ENCODE peak calls at places on chromosome 2, in four cellular contexts. One of them, this sample, is unnamed.

GRCh38 chr2:64516651-64517510 is 7.2 kb upstream of the AFTPH start:
- DNase-seq in fibroblast of lung: no peak
- DNase-seq in K562: no peak
- DNase-seq in fibroblast of pulmonary artery: peak
- DNase-seq in this sample: no peak

GRCh38 chr2:241853651-241854341 is 4.9 kb downstream of the PDCD1 start:
- DNase-seq in fibroblast of pulmonary artery: no peak
- DNase-seq in fibroblast of lung: peak
- DNase-seq in K562: no peak
- DNase-seq in this sample: no peak

GRCh38 chr2:149679286-149679685 is 91.7 kb upstream of the MMADHC start:
- DNase-seq in fibroblast of pulmonary artery: peak
- DNase-seq in K562: no peak
- DNase-seq in fibroblast of lung: peak
- DNase-seq in this sample: peak

GRCh38 chr2:94982661-94983060 is 42.8 kb upstream of the MAL start:
- DNase-seq in fibroblast of pulmonary artery: peak
- DNase-seq in fibroblast of lung: peak
- DNase-seq in K562: no peak
- DNase-seq in this sample: no peak

GRCh38 chr2:5368263-5368662 is 323.9 kb upstream of the SOX11 start:
- DNase-seq in K562: no peak
- DNase-seq in fibroblast of lung: no peak
- DNase-seq in fibroblast of pulmonary artery: no peak
- DNase-seq in this sample: no peak

GRCh38 chr2:75047907-75048625 is 89.6 kb downstream of the POLE4 start:
- DNase-seq in fibroblast of lung: peak
- DNase-seq in fibroblast of pulmonary artery: peak
- DNase-seq in K562: peak
- DNase-seq in this sample: peak

GRCh38 chr2:47904903-47905453 is 1.3 kb downstream of the FBXO11 start:
- DNase-seq in K562: peak
- DNase-seq in fibroblast of pulmonary artery: no peak
- DNase-seq in fibroblast of lung: peak
- DNase-seq in this sample: no peak

GRCh38 chr2:164430166-164430783 is 191.0 kb downstream of the GRB14 start:
- DNase-seq in fibroblast of lung: peak
- DNase-seq in fibroblast of pulmonary artery: peak
- DNase-seq in K562: no peak
- DNase-seq in this sample: peak

GRCh38 chr2:208399201-208399600 is 7.4 kb upstream of the PTH2R start:
- DNase-seq in fibroblast of pulmonary artery: no peak
- DNase-seq in K562: no peak
- DNase-seq in fibroblast of lung: no peak
- DNase-seq in this sample: no peak

GRCh38 chr2:148614024-148614331 is 30.6 kb upstream of the EPC2 start:
- DNase-seq in fibroblast of lung: no peak
- DNase-seq in fibroblast of pulmonary artery: no peak
- DNase-seq in K562: no peak
- DNase-seq in this sample: no peak

GRCh38 chr2:140542627-140543026 is 1588.2 kb downstream of the LRP1B start:
- DNase-seq in K562: no peak
- DNase-seq in fibroblast of lung: no peak
- DNase-seq in fibroblast of pulmonary artery: no peak
- DNase-seq in this sample: no peak

GRCh38 chr2:86352932-86353345 is 15.5 kb upstream of the REEP1 start:
- DNase-seq in K562: no peak
- DNase-seq in fibroblast of lung: no peak
- DNase-seq in fibroblast of pulmonary artery: no peak
- DNase-seq in this sample: no peak

GRCh38 chr2:2575870-2576386 is 244.9 kb upstream of the MYT1L start:
- DNase-seq in K562: no peak
- DNase-seq in fibroblast of pulmonary artery: no peak
- DNase-seq in fibroblast of lung: no peak
- DNase-seq in this sample: no peak

GRCh38 chr2:229930656-229931055 is 8.4 kb downstream of the FBXO36 start:
- DNase-seq in fibroblast of lung: no peak
- DNase-seq in fibroblast of pulmonary artery: no peak
- DNase-seq in K562: no peak
- DNase-seq in this sample: no peak

GRCh38 chr2:120883607-120884405 is 148.1 kb downstream of the GLI2 start:
- DNase-seq in fibroblast of lung: no peak
- DNase-seq in K562: peak
- DNase-seq in fibroblast of pulmonary artery: no peak
- DNase-seq in this sample: no peak

GRCh38 chr2:240988571-240989271 is 9.7 kb upstream of the SNED1 start:
- DNase-seq in fibroblast of pulmonary artery: no peak
- DNase-seq in K562: no peak
- DNase-seq in fibroblast of lung: no peak
- DNase-seq in this sample: no peak

GRCh38 chr2:64784168-64785061 is 130.7 kb upstream of the SERTAD2 start:
- DNase-seq in fibroblast of pulmonary artery: no peak
- DNase-seq in K562: no peak
- DNase-seq in fibroblast of lung: no peak
- DNase-seq in this sample: no peak

GRCh38 chr2:47501374-47502200 is 98.6 kb downstream of the MSH2 start:
- DNase-seq in fibroblast of lung: peak
- DNase-seq in K562: no peak
- DNase-seq in fibroblast of pulmonary artery: peak
- DNase-seq in this sample: no peak

GRCh38 chr2:240794178-240794721 is 25.8 kb downstream of the KIF1A start:
- DNase-seq in fibroblast of pulmonary artery: no peak
- DNase-seq in K562: no peak
- DNase-seq in fibroblast of lung: no peak
- DNase-seq in this sample: no peak

GRCh38 chr2:177547122-177547521 is 154.5 kb downstream of the AGPS start:
- DNase-seq in K562: no peak
- DNase-seq in fibroblast of lung: no peak
- DNase-seq in fibroblast of pulmonary artery: no peak
- DNase-seq in this sample: no peak

GRCh38 chr2:176844461-176844860 is 368.1 kb upstream of the HNRNPA3 start:
- DNase-seq in K562: no peak
- DNase-seq in fibroblast of lung: no peak
- DNase-seq in fibroblast of pulmonary artery: no peak
- DNase-seq in this sample: no peak

GRCh38 chr2:137173514-137173913 is 408.2 kb downstream of the THSD7B start:
- DNase-seq in fibroblast of pulmonary artery: peak
- DNase-seq in K562: no peak
- DNase-seq in fibroblast of lung: peak
- DNase-seq in this sample: peak

GRCh38 chr2:147547425-147547824 is 297.4 kb upstream of the ACVR2A start:
- DNase-seq in K562: no peak
- DNase-seq in fibroblast of pulmonary artery: no peak
- DNase-seq in fibroblast of lung: peak
- DNase-seq in this sample: peak

GRCh38 chr2:203890733-203891132 is 23.2 kb downstream of the CTLA4 start:
- DNase-seq in fibroblast of lung: no peak
- DNase-seq in K562: no peak
- DNase-seq in fibroblast of pulmonary artery: no peak
- DNase-seq in this sample: no peak

GRCh38 chr2:123769001-123769400 is 256.1 kb upstream of the CNTNAP5 start:
- DNase-seq in K562: no peak
- DNase-seq in fibroblast of lung: no peak
- DNase-seq in fibroblast of pulmonary artery: no peak
- DNase-seq in this sample: no peak

GRCh38 chr2:160584972-160585494 is 91.4 kb upstream of the RBMS1 start:
- DNase-seq in fibroblast of lung: peak
- DNase-seq in K562: no peak
- DNase-seq in fibroblast of pulmonary artery: no peak
- DNase-seq in this sample: peak

GRCh38 chr2:96933528-96933927 is 52.9 kb downstream of the FAM178B start:
- DNase-seq in fibroblast of pulmonary artery: no peak
- DNase-seq in K562: no peak
- DNase-seq in fibroblast of lung: no peak
- DNase-seq in this sample: no peak

GRCh38 chr2:210546424-210547223 is 9.8 kb upstream of the CPS1 start:
- DNase-seq in fibroblast of pulmonary artery: peak
- DNase-seq in K562: no peak
- DNase-seq in fibroblast of lung: no peak
- DNase-seq in this sample: peak

GRCh38 chr2:228548230-228548629 is 366.7 kb upstream of the SPHKAP start:
- DNase-seq in fibroblast of pulmonary artery: peak
- DNase-seq in K562: no peak
- DNase-seq in fibroblast of lung: peak
- DNase-seq in this sample: peak

GRCh38 chr2:236501026-236501425 is 68.6 kb upstream of the ACKR3 start:
- DNase-seq in fibroblast of lung: no peak
- DNase-seq in fibroblast of pulmonary artery: no peak
- DNase-seq in K562: no peak
- DNase-seq in this sample: no peak

GRCh38 chr2:236505071-236505470 is 64.6 kb upstream of the ACKR3 start:
- DNase-seq in fibroblast of pulmonary artery: peak
- DNase-seq in fibroblast of lung: no peak
- DNase-seq in K562: no peak
- DNase-seq in this sample: peak

GRCh38 chr2:236501531-236501930 is 68.1 kb upstream of the ACKR3 start:
- DNase-seq in fibroblast of pulmonary artery: no peak
- DNase-seq in K562: no peak
- DNase-seq in fibroblast of lung: no peak
- DNase-seq in this sample: no peak

GRCh38 chr2:236503583-236503982 is 66.0 kb upstream of the ACKR3 start:
- DNase-seq in K562: no peak
- DNase-seq in fibroblast of lung: no peak
- DNase-seq in fibroblast of pulmonary artery: no peak
- DNase-seq in this sample: no peak

DNA sequence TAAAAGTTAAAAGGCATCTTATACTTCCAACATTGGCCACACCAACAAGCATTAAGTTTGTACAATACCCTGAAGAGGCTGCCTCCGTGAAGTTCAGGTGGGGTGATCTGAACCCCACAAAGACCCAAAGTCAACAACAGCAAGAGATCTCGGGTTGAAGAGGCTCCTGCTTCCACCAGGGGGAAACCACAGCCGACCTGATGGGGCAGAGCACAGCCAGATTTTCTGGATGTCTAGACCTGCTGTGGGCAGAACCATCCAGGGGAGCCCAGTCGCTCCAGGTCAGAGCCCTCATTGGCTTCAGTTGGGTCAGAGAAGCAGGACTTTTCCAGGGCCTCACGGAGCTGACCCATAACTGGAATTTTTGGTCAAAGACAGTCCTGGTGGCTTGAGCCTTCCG is 66.5 kb upstream of the ACKR3 start:
- DNase-seq in K562: no peak
- DNase-seq in fibroblast of lung: no peak
- DNase-seq in fibroblast of pulmonary artery: no peak
- DNase-seq in this sample: no peak
- TF ChIP-seq CTCF in K562: no peak
- TF ChIP-seq CTCF in fibroblast of lung: no peak
- TF ChIP-seq CTCF in fibroblast of pulmonary artery: no peak
- TF ChIP-seq CTCF in this sample: peak

DNA sequence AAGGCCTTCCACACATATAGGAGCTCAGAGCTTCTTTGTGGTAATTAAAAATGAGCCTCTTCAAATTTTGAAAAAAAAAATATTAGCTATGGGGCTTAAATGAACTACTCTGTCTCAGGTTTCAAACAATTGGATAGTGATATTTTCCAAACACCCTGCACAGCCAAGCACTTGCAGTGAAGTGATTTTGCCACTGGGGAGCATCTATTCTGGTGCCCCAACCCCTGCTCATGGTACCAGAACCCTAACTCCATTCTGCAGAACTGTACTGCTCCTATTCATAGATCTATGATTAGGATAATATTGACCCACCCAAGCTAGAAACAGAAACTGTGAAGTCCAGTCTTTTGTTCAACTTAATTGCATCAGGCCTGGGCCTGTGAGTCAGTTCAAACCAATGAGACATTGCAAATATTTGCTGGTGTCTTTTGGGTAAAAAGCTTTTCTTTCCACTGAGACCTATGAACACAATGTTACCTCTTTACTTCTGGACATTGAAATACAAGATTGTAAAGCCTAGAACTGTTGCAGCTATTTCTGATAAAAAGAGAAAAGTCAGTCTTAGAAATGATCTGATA is 324.0 kb downstream of the GALNT13 start:
- DNase-seq in K562: no peak
- DNase-seq in fibroblast of pulmonary artery: no peak
- DNase-seq in fibroblast of lung: no peak
- DNase-seq in this sample: peak
- TF ChIP-seq CTCF in K562: no peak
- TF ChIP-seq CTCF in fibroblast of pulmonary artery: no peak
- TF ChIP-seq CTCF in fibroblast of lung: no peak
- TF ChIP-seq CTCF in this sample: no peak

DNA sequence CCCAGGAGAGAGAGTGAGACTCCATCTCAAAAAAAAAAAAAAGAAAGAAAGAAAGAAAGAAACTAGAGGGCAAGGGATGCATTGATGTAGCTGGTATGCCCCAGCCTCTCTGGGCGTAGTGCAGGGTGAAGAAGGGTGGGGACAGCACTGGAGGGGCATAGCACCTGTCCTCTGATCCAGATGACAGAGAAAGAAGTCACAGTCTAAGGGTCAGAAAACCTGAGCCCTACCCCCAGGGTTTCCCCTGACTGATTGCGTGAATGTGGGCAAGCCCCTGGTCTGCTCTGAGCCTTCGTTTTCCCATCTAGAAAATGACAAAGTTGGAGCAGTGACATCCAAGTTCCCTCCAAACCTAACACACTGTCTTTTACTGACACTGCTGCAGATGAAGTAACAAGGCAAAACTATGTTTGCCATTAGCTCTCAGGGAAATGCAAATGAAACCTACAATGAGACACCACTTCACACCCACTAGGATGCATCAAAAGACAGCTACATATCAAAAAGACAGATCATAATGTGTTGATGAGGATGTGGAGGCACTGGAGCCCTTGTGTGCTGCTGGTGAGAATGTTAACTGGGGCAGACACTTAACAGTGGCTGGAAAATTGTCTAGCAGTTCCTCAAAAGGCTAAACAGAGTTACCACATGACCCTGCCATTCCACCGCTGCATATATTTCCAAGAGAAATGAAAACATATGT is 19.5 kb upstream of the YWHAQ start:
- DNase-seq in fibroblast of lung: no peak
- DNase-seq in fibroblast of pulmonary artery: no peak
- DNase-seq in K562: no peak
- DNase-seq in this sample: no peak
- TF ChIP-seq CTCF in fibroblast of lung: no peak
- TF ChIP-seq CTCF in fibroblast of pulmonary artery: no peak
- TF ChIP-seq CTCF in K562: no peak
- TF ChIP-seq CTCF in this sample: no peak

DNA sequence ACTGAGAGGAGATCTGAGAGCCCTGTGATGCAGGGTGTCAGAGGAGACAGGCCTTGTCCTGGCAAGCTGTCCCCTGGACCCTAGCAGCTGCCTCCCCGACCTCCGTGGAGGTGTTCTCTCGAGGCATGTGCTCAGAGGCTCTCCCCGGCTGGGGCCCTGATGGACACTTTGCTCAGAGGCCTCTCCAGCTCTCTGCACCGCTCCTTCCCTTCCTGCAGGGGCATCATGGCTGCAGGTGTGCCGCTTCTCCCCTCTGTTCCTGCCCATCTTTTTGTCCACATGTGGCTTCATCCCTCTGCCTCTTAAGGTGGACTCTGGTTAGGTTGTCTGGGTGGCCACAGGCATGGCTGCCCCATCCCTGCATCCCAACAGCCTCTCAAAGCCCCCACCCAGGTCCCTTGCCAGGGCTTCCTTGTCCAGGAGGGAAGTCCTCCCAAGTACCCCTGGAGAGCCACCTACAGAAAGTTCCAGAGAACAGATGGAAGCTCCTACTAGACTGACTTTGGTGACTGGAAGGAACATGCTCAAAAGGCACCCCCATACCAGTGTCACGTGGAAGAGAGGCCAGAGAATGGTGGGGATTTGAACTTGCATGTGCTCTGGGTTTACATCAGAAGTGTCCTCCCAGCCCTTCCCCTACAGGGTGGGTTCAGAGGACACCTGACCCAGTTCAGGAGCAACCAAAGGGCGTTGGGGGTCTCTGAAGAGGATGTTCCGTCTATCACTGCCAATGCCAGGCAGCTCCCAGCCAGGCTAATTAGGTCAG is 120.4 kb downstream of the KLHL29 start:
- DNase-seq in K562: no peak
- DNase-seq in fibroblast of lung: no peak
- DNase-seq in fibroblast of pulmonary artery: no peak
- DNase-seq in this sample: no peak
- TF ChIP-seq CTCF in K562: peak
- TF ChIP-seq CTCF in fibroblast of lung: no peak
- TF ChIP-seq CTCF in fibroblast of pulmonary artery: peak
- TF ChIP-seq CTCF in this sample: no peak